ENCODE peak calls at places on chromosomes 5 and 9, in four cellular contexts. E is H1, J is SK-N-SH, C is K562. R is an unnamed sample.

GRCh38 chr5:78215565-78215964 is 78.9 kb downstream of the AP3B1 start:
- DNase-seq in E (no peak), J (no peak), C (no peak), R (no peak)

GRCh38 chr5:22889714-22890113 is 36.6 kb upstream of the CDH12 start:
- DNase-seq in C (no peak), J (no peak), E (no peak), R (no peak)

GRCh38 chr5:179166886-179167841 is 107.0 kb downstream of the ZNF354C start:
- DNase-seq in J (peak; percentile 97), E (peak; percentile 92), C (peak; percentile 53), R (peak; percentile 74)

GRCh38 chr5:169545762-169546161 is 37.8 kb upstream of the SPDL1 start:
- DNase-seq in C (no peak), E (no peak), J (no peak), R (no peak)

GRCh38 chr5:45060686-45061085 is 251.9 kb downstream of the MRPS30 start:
- DNase-seq in C (no peak), E (no peak), J (no peak), R (no peak)

GRCh38 chr9:89278997-89279739 is 31.8 kb upstream of the CKS2 start:
- DNase-seq in J (peak; percentile 68), E (no peak), C (peak; percentile 33), R (no peak)

GRCh38 chr5:154278172-154278571 is 87.6 kb downstream of the GALNT10 start:
- DNase-seq in J (no peak), E (no peak), C (no peak), R (no peak)

GRCh38 chr9:108620767-108621166 is 235.0 kb downstream of the ACTL7B start:
- DNase-seq in C (no peak), J (no peak), E (no peak), R (no peak)

GRCh38 chr5:56587381-56588124 is 227.8 kb upstream of the MAP3K1 start:
- DNase-seq in J (no peak), C (no peak), E (no peak), R (no peak)

GRCh38 chr5:35869705-35870277 is 13.1 kb downstream of the IL7R start:
- DNase-seq in J (no peak), E (no peak), C (no peak), R (no peak)

GRCh38 chr9:113566011-113566711 is 102.6 kb downstream of the RGS3 start:
- DNase-seq in C (no peak), E (no peak), J (no peak), R (no peak)

GRCh38 chr5:170945275-170945674 is 83.5 kb downstream of the RANBP17 start:
- DNase-seq in C (no peak), J (no peak), E (no peak), R (no peak)

GRCh38 chr5:175810457-175810856 is 60.9 kb upstream of the CPLX2 start:
- DNase-seq in E (no peak), J (no peak), C (no peak), R (no peak)

GRCh38 chr5:57298985-57299491 is 125.2 kb downstream of the GPBP1 start:
- DNase-seq in J (peak; percentile 30), E (no peak), C (peak; percentile 68), R (peak; percentile 12)

GRCh38 chr5:76601470-76601869 is 21.7 kb downstream of the F2RL2 start:
- DNase-seq in J (peak; percentile 49), E (no peak), C (peak; percentile 76), R (no peak)

GRCh38 chr5:169071-169727 is 22.1 kb upstream of the LRRC14B start:
- DNase-seq in E (no peak), J (no peak), C (no peak), R (no peak)

GRCh38 chr5:82601085-82601484 is 322.9 kb upstream of the RPS23 start:
- DNase-seq in J (no peak), C (no peak), E (no peak), R (no peak)

GRCh38 chr5:168106008-168106761 is 185.3 kb upstream of the WWC1 start:
- DNase-seq in J (no peak), C (no peak), E (no peak), R (no peak)

GRCh38 chr5:180787711-180788431 is 14.7 kb downstream of the MGAT1 start:
- DNase-seq in C (no peak), J (no peak), E (no peak), R (peak; percentile 34)

GRCh38 chr5:115264786-115265185 is 2.1 kb upstream of the PGGT1B start:
- DNase-seq in E (no peak), J (no peak), C (no peak), R (no peak)

GRCh38 chr5:179612577-179613459 is 10.7 kb downstream of the HNRNPH1 start:
- DNase-seq in C (peak; percentile 86), E (no peak), J (no peak), R (peak; percentile 5)

GRCh38 chr5:174281855-174282254 is 236.3 kb downstream of the NSG2 start:
- DNase-seq in C (no peak), E (no peak), J (no peak), R (no peak)

GRCh38 chr5:2169417-2169787 is 286.7 kb upstream of the IRX4 start:
- DNase-seq in E (no peak), C (no peak), J (no peak), R (no peak)

GRCh38 chr5:11793396-11793795 is 110.8 kb downstream of the CTNND2 start:
- DNase-seq in E (no peak), J (no peak), C (no peak), R (no peak)

GRCh38 chr9:108844856-108845255 is 10.9 kb downstream of the ACTL7B start:
- DNase-seq in J (no peak), E (no peak), C (no peak), R (no peak)

GRCh38 chr5:152932631-152933030 is 527.6 kb upstream of the NMUR2 start:
- DNase-seq in J (no peak), E (no peak), C (no peak), R (no peak)

GRCh38 chr9:130260816-130261765 is 4.5 kb upstream of the HMCN2 start:
- DNase-seq in J (no peak), C (no peak), E (no peak), R (no peak)

GRCh38 chr9:91047529-91047928 is 245.9 kb downstream of the SYK start:
- DNase-seq in C (no peak), J (no peak), E (no peak), R (no peak)

GRCh38 chr5:132003170-132003744 is 8.2 kb downstream of the ACSL6 start:
- DNase-seq in J (peak; percentile 33), E (peak; percentile 70), C (no peak), R (peak; percentile 68)

GRCh38 chr5:72508241-72509170 is 1.3 kb upstream of the ZNF366 start:
- DNase-seq in E (no peak), J (no peak), C (no peak), R (no peak)

GRCh38 chr9:109926321-109926959 is 146.4 kb downstream of the PALM2AKAP2 start:
- DNase-seq in J (no peak), C (no peak), E (no peak), R (no peak)

GRCh38 chr9:26781906-26782305 is 110.7 kb downstream of the CAAP1 start:
- DNase-seq in E (no peak), C (no peak), J (no peak), R (no peak)

GRCh38 chr5:124315746-124316415 is 430.6 kb downstream of the ZNF608 start:
- DNase-seq in E (no peak), C (no peak), J (no peak), R (no peak)

GRCh38 chr9:31799953-31800609 is 584.4 kb upstream of the ACO1 start:
- DNase-seq in C (peak; percentile 2), E (peak; percentile 46), J (no peak), R (no peak)

GRCh38 chr9:101375546-101375945 is 9.3 kb downstream of the BAAT start:
- DNase-seq in C (no peak), J (no peak), E (peak; percentile 49), R (peak; percentile 25)

GRCh38 chr5:39757121-39757520 is 332.3 kb upstream of the DAB2 start:
- DNase-seq in E (no peak), C (no peak), J (no peak), R (no peak)

GRCh38 chr5:104198156-104198555 is 635.6 kb upstream of the NUDT12 start:
- DNase-seq in C (no peak), E (no peak), J (no peak), R (no peak)
- TF ChIP-seq TEAD4 in C (no peak), E (no peak), J (no peak), R (no peak)

GRCh38 chr5:108381955-108382783 is at the start of gene FBXL17:
- DNase-seq in J (peak; percentile 91), C (peak; percentile 96), E (peak; percentile 89), R (peak; percentile 90)

GRCh38 chr5:108379722-108380530 is 2.0 kb downstream of the FBXL17 start:
- DNase-seq in C (peak; percentile 33), J (no peak), E (no peak), R (no peak)

GRCh38 chr5:108380531-108381021 is 1.3 kb downstream of the FBXL17 start:
- DNase-seq in C (peak; percentile 61), J (peak; percentile 74), E (peak; percentile 77), R (peak; percentile 61)

GRCh38 chr5:108382784-108383358 is 973 bp upstream of the FBXL17 start:
- DNase-seq in C (no peak), J (peak; percentile 9), E (no peak), R (no peak)

GRCh38 chr5:108381034-108381954 is 604 bp downstream of the FBXL17 start:
- DNase-seq in E (peak; percentile 76), J (peak; percentile 80), C (peak; percentile 78), R (peak; percentile 64)
- TF ChIP-seq TEAD4 in E (no peak), J (no peak), C (no peak), R (no peak)

DNA sequence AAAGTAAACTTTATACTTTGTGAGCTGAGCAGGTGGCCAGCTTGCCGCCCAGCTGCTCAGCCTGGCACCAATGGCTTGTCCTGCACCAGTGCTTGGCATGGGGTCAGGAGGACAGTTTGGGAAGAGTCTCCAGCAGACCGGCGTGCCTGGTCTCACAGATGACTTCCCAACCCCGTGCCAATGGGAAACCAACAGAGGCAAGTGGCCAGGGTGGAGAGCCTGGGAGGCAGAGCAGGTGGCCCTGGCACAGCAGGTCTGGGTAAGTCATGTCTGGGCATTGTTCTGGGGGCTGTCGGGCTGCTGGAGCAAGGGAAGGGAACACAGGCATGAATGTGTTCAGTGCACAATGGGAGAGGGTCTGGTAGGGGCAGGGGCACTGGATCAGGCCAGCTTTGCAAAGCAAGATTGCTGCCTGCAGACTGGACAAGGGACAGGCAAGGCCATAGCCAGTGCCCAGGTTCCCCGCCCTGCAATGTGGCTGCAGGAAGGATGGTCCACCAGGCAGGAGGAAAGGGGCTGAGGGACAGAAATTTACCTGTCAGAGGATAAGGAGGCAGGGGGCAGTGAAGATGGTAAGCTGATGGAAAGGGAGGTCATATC is 76.2 kb upstream of the ALDH1B1 start:
- DNase-seq in J (no peak), E (peak; percentile 38), C (no peak), R (no peak)
- TF ChIP-seq TEAD4 in J (no peak), E (no peak), C (no peak), R (no peak)

GRCh38 chr9:98533866-98534265 is 174.9 kb downstream of the GABBR2 start:
- DNase-seq in E (no peak), J (no peak), C (no peak), R (no peak)

GRCh38 chr9:98538626-98539031 is 170.1 kb downstream of the GABBR2 start:
- DNase-seq in C (no peak), E (no peak), J (peak; percentile 59), R (no peak)

GRCh38 chr9:98539954-98540353 is 168.8 kb downstream of the GABBR2 start:
- DNase-seq in J (no peak), C (peak; percentile 28), E (no peak), R (no peak)

GRCh38 chr9:98538203-98538602 is 170.5 kb downstream of the GABBR2 start:
- DNase-seq in E (no peak), C (peak; percentile 14), J (no peak), R (no peak)

GRCh38 chr9:98536542-98537173 is 172.1 kb downstream of the GABBR2 start:
- DNase-seq in C (peak; percentile 82), J (no peak), E (peak; percentile 79), R (peak; percentile 74)
- TF ChIP-seq TEAD4 in C (no peak), J (no peak), E (no peak), R (no peak)

R was measured in WTC11.